ENCODE peak calls at places on chromosomes 13 and 19, in eight cellular contexts. E, K, I, B, V, X, F and Q are unnamed samples.

GRCh38 chr19:51586103-51586728 is 15.1 kb downstream of the ZNF175 start:
- DNase-seq in E (no peak), K (no peak), I (no peak), B (no peak), V (no peak), X (no peak), F (no peak), Q (no peak)

GRCh38 chr19:12694641-12695040 is 1.8 kb downstream of the FBXW9 start:
- DNase-seq in E (no peak), K (no peak), I (no peak), B (no peak), V (no peak), X (no peak), F (no peak), Q (no peak)

GRCh38 chr13:112664501-112665203 is 25.2 kb upstream of the ATP11A start:
- DNase-seq in E (no peak), K (no peak), I (no peak), B (no peak), V (no peak), X (no peak), F (no peak), Q (no peak)

GRCh38 chr19:30476997-30477396 is 104.8 kb downstream of the ZNF536 start:
- DNase-seq in E (no peak), K (no peak), I (no peak), B (no peak), V (no peak), X (no peak), F (no peak), Q (no peak)

GRCh38 chr19:35608250-35608649 is 4.3 kb upstream of the HAUS5 start:
- DNase-seq in E (no peak), K (no peak), I (peak; percentile 55), B (no peak), V (no peak), X (peak; percentile 13), F (no peak), Q (no peak)

GRCh38 chr19:15332311-15332996 is at the start of gene BRD4:
- DNase-seq in E (peak; percentile 90), K (peak; percentile 81), I (peak; percentile 82), B (no peak), V (peak; percentile 62), X (peak; percentile 68), F (peak; percentile 95), Q (peak; percentile 90)

GRCh38 chr13:97130201-97130600 is 91.9 kb upstream of the MBNL2 start:
- DNase-seq in E (no peak), K (no peak), I (no peak), B (no peak), V (no peak), X (no peak), F (no peak), Q (no peak)

GRCh38 chr19:49533551-49534488 is 6.0 kb downstream of the RCN3 start:
- DNase-seq in E (peak; percentile 88), K (peak; percentile 83), I (peak; percentile 82), B (no peak), V (peak; percentile 68), X (peak; percentile 73), F (peak; percentile 93), Q (peak; percentile 84)

GRCh38 chr13:42405665-42406390 is 133.9 kb downstream of the AKAP11 start:
- DNase-seq in E (no peak), K (no peak), I (no peak), B (no peak), V (peak; percentile 10), X (no peak), F (no peak), Q (no peak)

GRCh38 chr19:13283871-13284270 is 133.7 kb downstream of the IER2 start:
- DNase-seq in E (no peak), K (no peak), I (no peak), B (no peak), V (no peak), X (no peak), F (no peak), Q (no peak)

GRCh38 chr13:51849145-51850101 is 4.4 kb upstream of the TMEM272 start:
- DNase-seq in E (no peak), K (peak; percentile 94), I (peak; percentile 62), B (peak; percentile 24), V (peak; percentile 10), X (no peak), F (peak; percentile 74), Q (peak; percentile 76)

GRCh38 chr19:33634361-33635091 is 12.8 kb downstream of the CHST8 start:
- DNase-seq in E (no peak), K (no peak), I (no peak), B (no peak), V (no peak), X (no peak), F (no peak), Q (no peak)

GRCh38 chr19:58379276-58379675 is 1.6 kb downstream of the ZNF837 start:
- DNase-seq in E (no peak), K (no peak), I (no peak), B (no peak), V (no peak), X (no peak), F (no peak), Q (no peak)

GRCh38 chr19:32173836-32174235 is 171.6 kb upstream of the ZNF507 start:
- DNase-seq in E (no peak), K (peak; percentile 24), I (no peak), B (no peak), V (no peak), X (no peak), F (no peak), Q (no peak)

GRCh38 chr13:21100211-21100610 is 38.8 kb upstream of the LATS2 start:
- DNase-seq in E (no peak), K (no peak), I (no peak), B (no peak), V (no peak), X (no peak), F (no peak), Q (no peak)

GRCh38 chr19:14542721-14543328 is 13.4 kb downstream of the TECR start:
- DNase-seq in E (peak; percentile 51), K (no peak), I (no peak), B (no peak), V (no peak), X (no peak), F (peak; percentile 41), Q (no peak)

GRCh38 chr13:20580257-20580656 is 13.3 kb downstream of the IFT88 start:
- DNase-seq in E (no peak), K (no peak), I (no peak), B (no peak), V (no peak), X (no peak), F (no peak), Q (no peak)

GRCh38 chr19:10074153-10074552 is 12.0 kb upstream of the SHFL start:
- DNase-seq in E (peak; percentile 59), K (peak; percentile 68), I (peak; percentile 58), B (peak; percentile 40), V (peak; percentile 50), X (no peak), F (no peak), Q (peak; percentile 44)

GRCh38 chr13:93559718-93560117 is 333.1 kb downstream of the GPC6 start:
- DNase-seq in E (no peak), K (no peak), I (no peak), B (no peak), V (peak; percentile 94), X (no peak), F (no peak), Q (no peak)

GRCh38 chr13:87498681-87499080 is 172.5 kb upstream of the SLITRK5 start:
- DNase-seq in E (peak; percentile 52), K (peak; percentile 42), I (peak; percentile 16), B (no peak), V (peak; percentile 30), X (no peak), F (no peak), Q (peak; percentile 49)

GRCh38 chr19:17326595-17326966 is 8.1 kb downstream of the ANO8 start:
- DNase-seq in E (no peak), K (peak; percentile 66), I (no peak), B (no peak), V (no peak), X (no peak), F (no peak), Q (peak; percentile 56)

GRCh38 chr19:17328517-17329060 is 6.1 kb downstream of the ANO8 start:
- DNase-seq in E (peak; percentile 39), K (peak; percentile 56), I (no peak), B (no peak), V (no peak), X (no peak), F (no peak), Q (peak; percentile 60)

GRCh38 chr19:17329061-17329767 is 5.4 kb downstream of the ANO8 start:
- DNase-seq in E (peak; percentile 11), K (peak; percentile 68), I (no peak), B (no peak), V (no peak), X (no peak), F (no peak), Q (peak; percentile 46)

GRCh38 chr19:17327068-17327653 is 7.5 kb downstream of the ANO8 start:
- DNase-seq in E (no peak), K (no peak), I (no peak), B (no peak), V (no peak), X (no peak), F (no peak), Q (no peak)

GRCh38 chr19:17327654-17328516 is 6.8 kb downstream of the ANO8 start:
- DNase-seq in E (peak; percentile 89), K (peak; percentile 98), I (no peak), B (peak; percentile 82), V (no peak), X (no peak), F (peak; percentile 85), Q (peak; percentile 96)
- TF ChIP-seq CTCF in E (peak; percentile 47), K (peak; percentile 85), I (no peak), B (no peak), V (no peak), X (no peak), F (no peak), Q (peak; percentile 69)

GRCh38 chr13:91375119-91375729 is 23.2 kb upstream of the GPC5 start:
- DNase-seq in E (no peak), K (peak; percentile 51), I (peak; percentile 85), B (no peak), V (peak; percentile 19), X (peak; percentile 43), F (peak; percentile 30), Q (no peak)
- TF ChIP-seq EZH2phosphoT487 in E (no peak), K (no peak), I (no peak), B (no peak), V (no peak), X (no peak), F (no peak), Q (no peak)

GRCh38 chr13:99605417-99606321 is 104.4 kb downstream of the TM9SF2 start:
- DNase-seq in E (peak; percentile 73), K (peak; percentile 75), I (peak; percentile 63), B (peak; percentile 16), V (peak; percentile 24), X (peak; percentile 75), F (peak; percentile 64), Q (peak; percentile 70)
- TF ChIP-seq CTCF in E (peak; percentile 22), K (peak; percentile 47), I (peak; percentile 31), B (no peak), V (peak; percentile 14), X (peak; percentile 42), F (peak; percentile 29), Q (peak; percentile 29)

GRCh38 chr19:39276740-39277139 is 8.5 kb downstream of the IFNL2 start:
- DNase-seq in E (no peak), K (no peak), I (no peak), B (no peak), V (no peak), X (no peak), F (no peak), Q (no peak)

GRCh38 chr19:39270091-39270871 is 2.1 kb downstream of the IFNL2 start:
- DNase-seq in E (no peak), K (no peak), I (no peak), B (no peak), V (no peak), X (no peak), F (no peak), Q (no peak)

GRCh38 chr19:39277598-39277997 is 9.4 kb downstream of the IFNL2 start:
- DNase-seq in E (peak; percentile 68), K (no peak), I (no peak), B (no peak), V (no peak), X (no peak), F (no peak), Q (no peak)

GRCh38 chr19:39275578-39275977 is 7.4 kb downstream of the IFNL2 start:
- DNase-seq in E (no peak), K (no peak), I (no peak), B (no peak), V (no peak), X (no peak), F (no peak), Q (no peak)
- TF ChIP-seq EZH2phosphoT487 in E (no peak), K (no peak), I (no peak), B (no peak), V (no peak), X (no peak), F (no peak), Q (no peak)